ENCODE peak calls at places on chromosome 10, in ten cellular contexts. D, W, X, U, B, Y, G, Z, P and T are unnamed samples.

GRCh38 chr10:127802532-127803055 is 65.6 kb downstream of the FOXI2 start:
- DNase-seq in D (no peak), W (no peak), X (no peak), U (peak), B (no peak), Y (no peak), G (no peak), Z (no peak), P (no peak), T (no peak)

GRCh38 chr10:126387931-126388911 is at the start of gene ADAM12:
- DNase-seq in D (no peak), W (no peak), X (no peak), U (peak), B (no peak), Y (no peak), G (peak), Z (peak), P (no peak), T (no peak)

GRCh38 chr10:125103466-125104377 is 56.6 kb downstream of the CTBP2 start:
- DNase-seq in D (no peak), W (no peak), X (no peak), U (no peak), B (no peak), Y (no peak), G (no peak), Z (no peak), P (no peak), T (no peak)

GRCh38 chr10:92385836-92386235 is 94.9 kb downstream of the MARCHF5 start:
- DNase-seq in D (no peak), W (no peak), X (no peak), U (no peak), B (no peak), Y (no peak), G (no peak), Z (no peak), P (no peak), T (no peak)

GRCh38 chr10:99742701-99743100 is 10.7 kb downstream of the CUTC start:
- DNase-seq in D (no peak), W (no peak), X (no peak), U (no peak), B (no peak), Y (no peak), G (no peak), Z (no peak), P (no peak), T (no peak)

GRCh38 chr10:1968257-1969025 is 231.1 kb upstream of the ADARB2 start:
- DNase-seq in D (no peak), W (no peak), X (no peak), U (peak), B (no peak), Y (no peak), G (no peak), Z (no peak), P (no peak), T (no peak)

GRCh38 chr10:13589316-13589715 is 2.6 kb downstream of the PRPF18 start:
- DNase-seq in D (no peak), W (no peak), X (no peak), U (no peak), B (no peak), Y (no peak), G (no peak), Z (no peak), P (no peak), T (no peak)

GRCh38 chr10:104066945-104067344 is 18.7 kb downstream of the COL17A1 start:
- DNase-seq in D (no peak), W (no peak), X (no peak), U (no peak), B (no peak), Y (no peak), G (no peak), Z (no peak), P (no peak), T (no peak)

GRCh38 chr10:122077311-122077875 is 88.4 kb downstream of the TACC2 start:
- DNase-seq in D (no peak), W (no peak), X (no peak), U (no peak), B (no peak), Y (no peak), G (no peak), Z (no peak), P (no peak), T (no peak)

GRCh38 chr10:101485681-101486554 is 102.1 kb downstream of the POLL start:
- DNase-seq in D (no peak), W (no peak), X (peak), U (no peak), B (no peak), Y (no peak), G (peak), Z (peak), P (no peak), T (no peak)

GRCh38 chr10:86042161-86042560 is 324.4 kb downstream of the GRID1 start:
- DNase-seq in D (no peak), W (no peak), X (no peak), U (no peak), B (no peak), Y (no peak), G (no peak), Z (no peak), P (no peak), T (no peak)

GRCh38 chr10:21272585-21273399 is 252.7 kb downstream of the SKIDA1 start:
- DNase-seq in D (no peak), W (no peak), X (no peak), U (peak), B (no peak), Y (no peak), G (no peak), Z (no peak), P (no peak), T (no peak)

GRCh38 chr10:129096340-129096984 is 370.6 kb upstream of the MGMT start:
- DNase-seq in D (no peak), W (no peak), X (no peak), U (no peak), B (no peak), Y (no peak), G (no peak), Z (no peak), P (no peak), T (no peak)

GRCh38 chr10:14659626-14660196 is 115.0 kb downstream of the FAM107B start:
- DNase-seq in D (peak), W (no peak), X (no peak), U (no peak), B (no peak), Y (peak), G (peak), Z (no peak), P (no peak), T (peak)

GRCh38 chr10:17144757-17145156 is 15.1 kb upstream of the CUBN start:
- DNase-seq in D (peak), W (no peak), X (no peak), U (peak), B (no peak), Y (no peak), G (no peak), Z (no peak), P (no peak), T (no peak)

GRCh38 chr10:72038458-72039001 is 49.8 kb downstream of the SPOCK2 start:
- DNase-seq in D (no peak), W (no peak), X (no peak), U (peak), B (no peak), Y (no peak), G (no peak), Z (no peak), P (no peak), T (no peak)

GRCh38 chr10:30510932-30511700 is 77.1 kb downstream of the MAP3K8 start:
- DNase-seq in D (no peak), W (no peak), X (no peak), U (no peak), B (no peak), Y (no peak), G (no peak), Z (no peak), P (no peak), T (no peak)

GRCh38 chr10:47044741-47045140 is 133.5 kb downstream of the PTPN20 start:
- DNase-seq in D (no peak), W (no peak), X (no peak), U (no peak), B (no peak), Y (no peak), G (no peak), Z (no peak), P (no peak), T (peak)

GRCh38 chr10:132493246-132493755 is 44.3 kb upstream of the INPP5A start:
- DNase-seq in D (no peak), W (no peak), X (no peak), U (no peak), B (no peak), Y (no peak), G (no peak), Z (no peak), P (no peak), T (peak)

GRCh38 chr10:22723783-22724182 is 9.4 kb upstream of the PIP4K2A start:
- DNase-seq in D (no peak), W (no peak), X (no peak), U (no peak), B (no peak), Y (peak), G (no peak), Z (no peak), P (no peak), T (no peak)

GRCh38 chr10:101224060-101224909 is 5.0 kb downstream of the LBX1 start:
- DNase-seq in D (no peak), W (no peak), X (no peak), U (no peak), B (no peak), Y (no peak), G (no peak), Z (peak), P (no peak), T (no peak)